ENCODE peak calls at places on chromosome 12, in seven cellular contexts. One of them, this sample, is unnamed. For H3K36me3 and H3K4me1, the result is how much of the 10 kb centered on the place peaks cover.

GRCh38 chr12:11658796-11659195 is 9.3 kb downstream of the ETV6 start:
- DNase-seq in HepG2: no peak
- DNase-seq in heart right ventricle: no peak
- DNase-seq in esophagus squamous epithelium: no peak
- DNase-seq in aorta: no peak
- DNase-seq in CD8-positive, alpha-beta memory T cell: no peak
- DNase-seq in IMR-90: peak
- DNase-seq in this sample: peak

GRCh38 chr12:95207407-95207806 is 9.9 kb downstream of the FGD6 start:
- DNase-seq in HepG2: no peak
- DNase-seq in heart right ventricle: no peak
- DNase-seq in esophagus squamous epithelium: no peak
- DNase-seq in aorta: no peak
- DNase-seq in CD8-positive, alpha-beta memory T cell: no peak
- DNase-seq in IMR-90: no peak
- DNase-seq in this sample: no peak

GRCh38 chr12:71439613-71440392 is at the start of gene LGR5:
- DNase-seq in HepG2: peak
- DNase-seq in heart right ventricle: peak
- DNase-seq in esophagus squamous epithelium: no peak
- DNase-seq in aorta: peak
- DNase-seq in CD8-positive, alpha-beta memory T cell: no peak
- DNase-seq in IMR-90: peak
- DNase-seq in this sample: no peak

GRCh38 chr12:128612150-128612850 is 211.5 kb downstream of the SLC15A4 start:
- DNase-seq in HepG2: no peak
- DNase-seq in heart right ventricle: no peak
- DNase-seq in esophagus squamous epithelium: no peak
- DNase-seq in aorta: no peak
- DNase-seq in CD8-positive, alpha-beta memory T cell: no peak
- DNase-seq in IMR-90: no peak
- DNase-seq in this sample: no peak

GRCh38 chr12:57430117-57430930 is 519 bp downstream of the R3HDM2 start:
- DNase-seq in HepG2: no peak
- DNase-seq in heart right ventricle: peak
- DNase-seq in esophagus squamous epithelium: no peak
- DNase-seq in aorta: peak
- DNase-seq in CD8-positive, alpha-beta memory T cell: no peak
- DNase-seq in IMR-90: peak
- DNase-seq in this sample: peak

GRCh38 chr12:91219511-91219910 is 36.9 kb upstream of the DCN start:
- DNase-seq in HepG2: no peak
- DNase-seq in heart right ventricle: no peak
- DNase-seq in esophagus squamous epithelium: no peak
- DNase-seq in aorta: no peak
- DNase-seq in CD8-positive, alpha-beta memory T cell: no peak
- DNase-seq in IMR-90: peak
- DNase-seq in this sample: no peak

GRCh38 chr12:53058674-53059433 is 9.0 kb downstream of the TNS2 start:
- DNase-seq in HepG2: no peak
- DNase-seq in heart right ventricle: no peak
- DNase-seq in esophagus squamous epithelium: no peak
- DNase-seq in aorta: no peak
- DNase-seq in CD8-positive, alpha-beta memory T cell: no peak
- DNase-seq in IMR-90: no peak
- DNase-seq in this sample: no peak

GRCh38 chr12:56151672-56152131 is 685 bp upstream of the MYL6B start:
- DNase-seq in HepG2: peak
- DNase-seq in heart right ventricle: no peak
- DNase-seq in esophagus squamous epithelium: no peak
- DNase-seq in aorta: peak
- DNase-seq in CD8-positive, alpha-beta memory T cell: peak
- DNase-seq in IMR-90: no peak
- DNase-seq in this sample: no peak

GRCh38 chr12:78501825-78502224 is 362.7 kb upstream of the SYT1 start:
- DNase-seq in HepG2: no peak
- DNase-seq in heart right ventricle: no peak
- DNase-seq in esophagus squamous epithelium: no peak
- DNase-seq in aorta: no peak
- DNase-seq in CD8-positive, alpha-beta memory T cell: no peak
- DNase-seq in IMR-90: no peak
- DNase-seq in this sample: no peak

GRCh38 chr12:104204690-104205480 is 10.7 kb upstream of the TXNRD1 start:
- DNase-seq in HepG2: no peak
- DNase-seq in heart right ventricle: no peak
- DNase-seq in esophagus squamous epithelium: no peak
- DNase-seq in aorta: no peak
- DNase-seq in CD8-positive, alpha-beta memory T cell: no peak
- DNase-seq in IMR-90: no peak
- DNase-seq in this sample: no peak

GRCh38 chr12:69824028-69824427 is 999 bp upstream of the MYRFL start:
- DNase-seq in HepG2: no peak
- DNase-seq in heart right ventricle: no peak
- DNase-seq in esophagus squamous epithelium: no peak
- DNase-seq in aorta: no peak
- DNase-seq in CD8-positive, alpha-beta memory T cell: no peak
- DNase-seq in IMR-90: no peak
- DNase-seq in this sample: no peak

GRCh38 chr12:46702581-46703344 is 123.0 kb downstream of the SLC38A4 start:
- DNase-seq in HepG2: no peak
- DNase-seq in heart right ventricle: no peak
- DNase-seq in esophagus squamous epithelium: no peak
- DNase-seq in aorta: peak
- DNase-seq in CD8-positive, alpha-beta memory T cell: no peak
- DNase-seq in IMR-90: peak
- DNase-seq in this sample: no peak

GRCh38 chr12:106774808-106775524 is 484 bp downstream of the RIC8B start:
- DNase-seq in HepG2: no peak
- DNase-seq in heart right ventricle: no peak
- DNase-seq in esophagus squamous epithelium: no peak
- DNase-seq in aorta: no peak
- DNase-seq in CD8-positive, alpha-beta memory T cell: no peak
- DNase-seq in IMR-90: no peak
- DNase-seq in this sample: no peak

GRCh38 chr12:53770281-53770680 is 18.5 kb upstream of the CISTR start:
- DNase-seq in HepG2: no peak
- DNase-seq in heart right ventricle: no peak
- DNase-seq in esophagus squamous epithelium: no peak
- DNase-seq in aorta: no peak
- DNase-seq in CD8-positive, alpha-beta memory T cell: no peak
- DNase-seq in IMR-90: peak
- DNase-seq in this sample: no peak

GRCh38 chr12:58841058-58841798 is 79.1 kb downstream of the LRIG3 start:
- DNase-seq in HepG2: no peak
- DNase-seq in heart right ventricle: peak
- DNase-seq in esophagus squamous epithelium: no peak
- DNase-seq in aorta: no peak
- DNase-seq in CD8-positive, alpha-beta memory T cell: no peak
- DNase-seq in IMR-90: no peak
- DNase-seq in this sample: no peak

GRCh38 chr12:108630481-108631207 is 3.0 kb downstream of the SELPLG start:
- DNase-seq in HepG2: no peak
- DNase-seq in heart right ventricle: no peak
- DNase-seq in esophagus squamous epithelium: no peak
- DNase-seq in aorta: no peak
- DNase-seq in CD8-positive, alpha-beta memory T cell: no peak
- DNase-seq in IMR-90: peak
- DNase-seq in this sample: peak

GRCh38 chr12:129552996-129553750 is 350.7 kb downstream of the TMEM132D start:
- DNase-seq in HepG2: no peak
- DNase-seq in heart right ventricle: no peak
- DNase-seq in esophagus squamous epithelium: no peak
- DNase-seq in aorta: no peak
- DNase-seq in CD8-positive, alpha-beta memory T cell: no peak
- DNase-seq in IMR-90: no peak
- DNase-seq in this sample: no peak

GRCh38 chr12:102444707-102445106 is 35.7 kb downstream of the IGF1 start:
- DNase-seq in HepG2: no peak
- DNase-seq in heart right ventricle: no peak
- DNase-seq in esophagus squamous epithelium: no peak
- DNase-seq in aorta: no peak
- DNase-seq in CD8-positive, alpha-beta memory T cell: no peak
- DNase-seq in IMR-90: no peak
- DNase-seq in this sample: no peak

GRCh38 chr12:106123551-106123991 is 15.2 kb downstream of the NUAK1 start:
- DNase-seq in HepG2: no peak
- DNase-seq in heart right ventricle: peak
- DNase-seq in esophagus squamous epithelium: no peak
- DNase-seq in aorta: peak
- DNase-seq in CD8-positive, alpha-beta memory T cell: no peak
- DNase-seq in IMR-90: no peak
- DNase-seq in this sample: peak

GRCh38 chr12:13956060-13956590 is 25.3 kb downstream of the GRIN2B start:
- DNase-seq in HepG2: no peak
- DNase-seq in heart right ventricle: no peak
- DNase-seq in esophagus squamous epithelium: no peak
- DNase-seq in aorta: no peak
- DNase-seq in CD8-positive, alpha-beta memory T cell: no peak
- DNase-seq in IMR-90: no peak
- DNase-seq in this sample: no peak

GRCh38 chr12:95553202-95553943 is 2.1 kb upstream of the USP44 start:
- DNase-seq in HepG2: no peak
- DNase-seq in heart right ventricle: no peak
- DNase-seq in esophagus squamous epithelium: no peak
- DNase-seq in aorta: no peak
- DNase-seq in CD8-positive, alpha-beta memory T cell: no peak
- DNase-seq in IMR-90: no peak
- DNase-seq in this sample: no peak

GRCh38 chr12:31517994-31518393 is 72.9 kb downstream of the DENND5B start:
- DNase-seq in HepG2: no peak
- DNase-seq in heart right ventricle: no peak
- DNase-seq in esophagus squamous epithelium: no peak
- DNase-seq in aorta: no peak
- DNase-seq in CD8-positive, alpha-beta memory T cell: no peak
- DNase-seq in IMR-90: peak
- DNase-seq in this sample: no peak

GRCh38 chr12:94457331-94457730 is 2.3 kb downstream of the CEP83 start:
- DNase-seq in HepG2: no peak
- DNase-seq in heart right ventricle: no peak
- DNase-seq in esophagus squamous epithelium: no peak
- DNase-seq in aorta: no peak
- DNase-seq in CD8-positive, alpha-beta memory T cell: no peak
- DNase-seq in IMR-90: no peak
- DNase-seq in this sample: no peak

GRCh38 chr12:52091869-52092268 is 12.4 kb downstream of the SMIM41 start:
- DNase-seq in HepG2: no peak
- DNase-seq in heart right ventricle: no peak
- DNase-seq in esophagus squamous epithelium: no peak
- DNase-seq in aorta: no peak
- DNase-seq in CD8-positive, alpha-beta memory T cell: no peak
- DNase-seq in IMR-90: no peak
- DNase-seq in this sample: no peak

GRCh38 chr12:9406564-9407424 is 198.6 kb upstream of the PZP start:
- DNase-seq in HepG2: no peak
- DNase-seq in heart right ventricle: no peak
- DNase-seq in esophagus squamous epithelium: no peak
- DNase-seq in aorta: no peak
- DNase-seq in CD8-positive, alpha-beta memory T cell: no peak
- DNase-seq in IMR-90: no peak
- DNase-seq in this sample: no peak

GRCh38 chr12:107331471-107331870 is 238.1 kb upstream of the CRY1 start:
- DNase-seq in HepG2: no peak
- DNase-seq in heart right ventricle: no peak
- DNase-seq in esophagus squamous epithelium: no peak
- DNase-seq in aorta: no peak
- DNase-seq in CD8-positive, alpha-beta memory T cell: no peak
- DNase-seq in IMR-90: no peak
- DNase-seq in this sample: no peak

GRCh38 chr12:112514926-112515642 is 96.3 kb downstream of the PTPN11 start:
- DNase-seq in HepG2: no peak
- DNase-seq in heart right ventricle: no peak
- DNase-seq in esophagus squamous epithelium: no peak
- DNase-seq in aorta: no peak
- DNase-seq in CD8-positive, alpha-beta memory T cell: no peak
- DNase-seq in IMR-90: no peak
- DNase-seq in this sample: peak

GRCh38 chr12:113261847-113262470 is 40.7 kb downstream of the TPCN1 start:
- DNase-seq in HepG2: no peak
- DNase-seq in heart right ventricle: no peak
- DNase-seq in esophagus squamous epithelium: no peak
- DNase-seq in aorta: no peak
- DNase-seq in CD8-positive, alpha-beta memory T cell: no peak
- DNase-seq in IMR-90: peak
- DNase-seq in this sample: no peak

GRCh38 chr12:68559984-68560822 is 50.5 kb upstream of the RAP1B start:
- DNase-seq in HepG2: no peak
- DNase-seq in heart right ventricle: no peak
- DNase-seq in esophagus squamous epithelium: no peak
- DNase-seq in aorta: peak
- DNase-seq in CD8-positive, alpha-beta memory T cell: no peak
- DNase-seq in IMR-90: peak
- DNase-seq in this sample: no peak

GRCh38 chr12:56877195-56878009 is 56.8 kb downstream of the SDR9C7 start:
- DNase-seq in HepG2: peak
- DNase-seq in heart right ventricle: no peak
- DNase-seq in esophagus squamous epithelium: no peak
- DNase-seq in aorta: no peak
- DNase-seq in CD8-positive, alpha-beta memory T cell: no peak
- DNase-seq in IMR-90: no peak
- DNase-seq in this sample: no peak

GRCh38 chr12:50659690-50660424 is 104.0 kb upstream of the ATF1 start:
- DNase-seq in HepG2: no peak
- DNase-seq in heart right ventricle: no peak
- DNase-seq in esophagus squamous epithelium: no peak
- DNase-seq in aorta: no peak
- DNase-seq in CD8-positive, alpha-beta memory T cell: no peak
- DNase-seq in IMR-90: no peak
- DNase-seq in this sample: no peak
- H3K36me3 ChIP-seq in HepG2: under half
- H3K36me3 ChIP-seq in heart right ventricle: under half
- H3K36me3 ChIP-seq in esophagus squamous epithelium: under half
- H3K36me3 ChIP-seq in aorta: under half
- H3K36me3 ChIP-seq in CD8-positive, alpha-beta memory T cell: under half
- H3K36me3 ChIP-seq in IMR-90: under half
- H3K36me3 ChIP-seq in this sample: under half

GRCh38 chr12:27555316-27555715 is 31.3 kb downstream of the PPFIBP1 start:
- DNase-seq in HepG2: no peak
- DNase-seq in heart right ventricle: no peak
- DNase-seq in esophagus squamous epithelium: no peak
- DNase-seq in aorta: no peak
- DNase-seq in CD8-positive, alpha-beta memory T cell: no peak
- DNase-seq in IMR-90: no peak
- DNase-seq in this sample: no peak
- H3K4me1 ChIP-seq in HepG2: under half
- H3K4me1 ChIP-seq in heart right ventricle: half or more
- H3K4me1 ChIP-seq in esophagus squamous epithelium: half or more
- H3K4me1 ChIP-seq in aorta: under half
- H3K4me1 ChIP-seq in CD8-positive, alpha-beta memory T cell: under half
- H3K4me1 ChIP-seq in IMR-90: under half
- H3K4me1 ChIP-seq in this sample: under half

GRCh38 chr12:124422142-124422569 is 127.3 kb downstream of the RFLNA start:
- DNase-seq in HepG2: no peak
- DNase-seq in heart right ventricle: peak
- DNase-seq in esophagus squamous epithelium: no peak
- DNase-seq in aorta: no peak
- DNase-seq in CD8-positive, alpha-beta memory T cell: no peak
- DNase-seq in IMR-90: no peak
- DNase-seq in this sample: no peak
- H3K36me3 ChIP-seq in HepG2: under half
- H3K36me3 ChIP-seq in heart right ventricle: half or more
- H3K36me3 ChIP-seq in esophagus squamous epithelium: under half
- H3K36me3 ChIP-seq in aorta: under half
- H3K36me3 ChIP-seq in CD8-positive, alpha-beta memory T cell: under half
- H3K36me3 ChIP-seq in IMR-90: under half
- H3K36me3 ChIP-seq in this sample: half or more

GRCh38 chr12:120258323-120258896 is 7.1 kb downstream of the PXN start:
- DNase-seq in HepG2: peak
- DNase-seq in heart right ventricle: no peak
- DNase-seq in esophagus squamous epithelium: no peak
- DNase-seq in aorta: no peak
- DNase-seq in CD8-positive, alpha-beta memory T cell: no peak
- DNase-seq in IMR-90: no peak
- DNase-seq in this sample: no peak
- H3K4me1 ChIP-seq in HepG2: half or more
- H3K4me1 ChIP-seq in heart right ventricle: half or more
- H3K4me1 ChIP-seq in esophagus squamous epithelium: half or more
- H3K4me1 ChIP-seq in aorta: under half
- H3K4me1 ChIP-seq in CD8-positive, alpha-beta memory T cell: half or more
- H3K4me1 ChIP-seq in IMR-90: under half
- H3K4me1 ChIP-seq in this sample: half or more

This sample was measured in SJSA1.